ENCODE peak calls at places on chromosome 14, in seven cellular contexts. Z, K, R, X, V, G and O are unnamed samples.

GRCh38 chr14:22979748-22980392 is 2.5 kb downstream of the AJUBA start:
- DNase-seq in R (no peak), X (no peak), G (no peak), K (no peak), V (peak; percentile 55), Z (no peak), O (peak; percentile 23)

GRCh38 chr14:86604546-86604945 is 1074.6 kb downstream of the FLRT2 start:
- DNase-seq in R (no peak), Z (no peak), G (no peak), K (peak; percentile 27), V (peak; percentile 5), X (no peak), O (peak; percentile 5)

GRCh38 chr14:68210729-68211299 is 391.2 kb downstream of the RAD51B start:
- DNase-seq in R (no peak), G (peak; percentile 72), Z (no peak), X (peak; percentile 93), V (peak; percentile 95), K (peak; percentile 81), O (peak; percentile 86)

GRCh38 chr14:69097974-69098373 is 54.9 kb downstream of the DCAF5 start:
- DNase-seq in V (no peak), X (no peak), G (no peak), R (no peak), K (no peak), Z (no peak), O (no peak)

GRCh38 chr14:31854508-31855075 is 222.5 kb upstream of the ARHGAP5 start:
- DNase-seq in R (no peak), X (no peak), Z (no peak), G (no peak), K (no peak), V (no peak), O (no peak)

GRCh38 chr14:21072102-21072501 is 2.0 kb downstream of the ARHGEF40 start:
- DNase-seq in R (peak; percentile 59), V (peak; percentile 68), Z (no peak), G (no peak), X (no peak), K (peak; percentile 25), O (no peak)

GRCh38 chr14:29037428-29037827 is 270.8 kb downstream of the FOXG1 start:
- DNase-seq in Z (no peak), K (no peak), G (no peak), R (no peak), V (no peak), X (no peak), O (peak; percentile 0)

GRCh38 chr14:52018252-52018651 is 28.9 kb downstream of the RTRAF start:
- DNase-seq in V (no peak), G (no peak), R (no peak), K (no peak), Z (no peak), X (no peak), O (no peak)

GRCh38 chr14:51954657-51955056 is 34.7 kb upstream of the RTRAF start:
- DNase-seq in K (no peak), X (no peak), Z (no peak), R (no peak), V (no peak), G (no peak), O (no peak)

GRCh38 chr14:32491413-32492016 is 162.4 kb downstream of the AKAP6 start:
- DNase-seq in K (no peak), G (no peak), R (peak; percentile 29), X (no peak), Z (no peak), V (no peak), O (no peak)

GRCh38 chr14:96688629-96689028 is 108.6 kb upstream of the VRK1 start:
- DNase-seq in X (no peak), R (no peak), G (no peak), K (no peak), Z (no peak), V (no peak), O (no peak)